ENCODE peak calls at places on chromosome 7, in four cellular contexts. M, B, E and R are unnamed samples.

GRCh38 chr7:74475243-74475986 is 21.7 kb downstream of the GTF2IRD1 start:
- DNase-seq in M (no peak), B (no peak), E (no peak), R (no peak)

GRCh38 chr7:100271716-100272537 is 35.6 kb upstream of the SPDYE3 start:
- DNase-seq in M (peak), B (peak), E (peak), R (peak)

GRCh38 chr7:74544706-74545469 is 91.2 kb downstream of the GTF2IRD1 start:
- DNase-seq in M (peak), B (no peak), E (no peak), R (no peak)

GRCh38 chr7:80488406-80488805 is 23.5 kb downstream of the GNAT3 start:
- DNase-seq in M (no peak), B (no peak), E (no peak), R (no peak)

GRCh38 chr7:137967143-137968018 is 34.5 kb downstream of the CREB3L2 start:
- DNase-seq in M (no peak), B (no peak), E (no peak), R (no peak)

GRCh38 chr7:24290004-24290641 is 6.1 kb downstream of the NPY start:
- DNase-seq in M (peak), B (peak), E (no peak), R (peak)

GRCh38 chr7:143372070-143372469 is 9.1 kb upstream of the ZYX start:
- DNase-seq in M (no peak), B (peak), E (peak), R (no peak)

GRCh38 chr7:114100810-114101209 is 182.0 kb upstream of the PPP1R3A start:
- DNase-seq in M (no peak), B (no peak), E (no peak), R (no peak)

GRCh38 chr7:155843426-155844018 is 31.3 kb upstream of the SHH start:
- DNase-seq in M (no peak), B (no peak), E (no peak), R (no peak)

GRCh38 chr7:47535704-47536628 is 45.9 kb downstream of the TNS3 start:
- DNase-seq in M (no peak), B (no peak), E (no peak), R (no peak)

GRCh38 chr7:142391191-142391992 is 133.5 kb upstream of the PRSS58 start:
- DNase-seq in M (no peak), B (peak), E (no peak), R (no peak)

GRCh38 chr7:26658080-26658697 is 206.2 kb downstream of the SKAP2 start:
- DNase-seq in M (no peak), B (no peak), E (no peak), R (no peak)

GRCh38 chr7:2824678-2825461 is 19.2 kb downstream of the GNA12 start:
- DNase-seq in M (no peak), B (no peak), E (no peak), R (no peak)

GRCh38 chr7:50068850-50069551 is 24.0 kb downstream of the ZPBP start:
- DNase-seq in M (peak), B (peak), E (no peak), R (no peak)

GRCh38 chr7:47452295-47452694 is 129.6 kb downstream of the TNS3 start:
- DNase-seq in M (no peak), B (no peak), E (no peak), R (no peak)

GRCh38 chr7:69399038-69399800 is 199.1 kb upstream of the AUTS2 start:
- DNase-seq in M (no peak), B (no peak), E (no peak), R (peak)

GRCh38 chr7:102042016-102042656 is 224.7 kb downstream of the CUX1 start:
- DNase-seq in M (peak), B (no peak), E (no peak), R (peak)

GRCh38 chr7:157703131-157703530 is 366.3 kb downstream of the DNAJB6 start:
- DNase-seq in M (no peak), B (no peak), E (no peak), R (no peak)

GRCh38 chr7:110522751-110523200 is 568.2 kb upstream of the LRRN3 start:
- DNase-seq in M (no peak), B (no peak), E (no peak), R (no peak)

GRCh38 chr7:1748774-1749173 is 78.7 kb downstream of the ELFN1 start:
- DNase-seq in M (no peak), B (no peak), E (no peak), R (no peak)

GRCh38 chr7:133602291-133602690 is 349.4 kb downstream of the EXOC4 start:
- DNase-seq in M (peak), B (no peak), E (no peak), R (peak)

GRCh38 chr7:144386741-144387140 is 16.8 kb downstream of the NOBOX start:
- DNase-seq in M (peak), B (no peak), E (no peak), R (no peak)

GRCh38 chr7:102834999-102835398 is 77.8 kb upstream of the LRRC17 start:
- DNase-seq in M (peak), B (no peak), E (no peak), R (no peak)

GRCh38 chr7:15801041-15801440 is 114.6 kb upstream of the MEOX2 start:
- DNase-seq in M (no peak), B (no peak), E (no peak), R (no peak)

GRCh38 chr7:36155811-36156361 is 2.8 kb downstream of the EEPD1 start:
- DNase-seq in M (no peak), B (no peak), E (peak), R (no peak)

GRCh38 chr7:75889826-75890225 is 11.0 kb downstream of the RHBDD2 start:
- DNase-seq in M (no peak), B (no peak), E (no peak), R (no peak)

GRCh38 chr7:155456772-155457543 is 971 bp upstream of the EN2 start:
- DNase-seq in M (no peak), B (no peak), E (no peak), R (peak)

GRCh38 chr7:36358589-36358988 is 31.1 kb upstream of the ANLN start:
- DNase-seq in M (no peak), B (no peak), E (no peak), R (no peak)

GRCh38 chr7:44184221-44184873 is 4.9 kb downstream of the GCK start:
- DNase-seq in M (peak), B (no peak), E (no peak), R (peak)

GRCh38 chr7:151384776-151385625 is 24.8 kb downstream of the WDR86 start:
- DNase-seq in M (no peak), B (no peak), E (no peak), R (no peak)

GRCh38 chr7:146090023-146090645 is 26.5 kb upstream of the CNTNAP2 start:
- DNase-seq in M (no peak), B (no peak), E (no peak), R (no peak)

GRCh38 chr7:76204147-76204546 is 2.5 kb downstream of the SRRM3 start:
- DNase-seq in M (no peak), B (no peak), E (no peak), R (no peak)